ENCODE peak calls at places on chromosome 19, in nine cellular contexts. F, Y, X, T, G, N, U, Q and H are unnamed samples.

GRCh38 chr19:42207767-42208259 is 9.7 kb downstream of the DEDD2 start:
- DNase-seq in N (no peak), G (no peak), F (no peak), Q (no peak), Y (peak), U (no peak), X (peak), T (no peak), H (peak)

GRCh38 chr19:2290441-2291184 is 8.6 kb upstream of the PEAK3 start:
- DNase-seq in X (no peak), N (no peak), U (no peak), F (no peak), T (no peak), Y (no peak), G (no peak), Q (no peak), H (no peak)

GRCh38 chr19:39430675-39431593 is 4.8 kb downstream of the RPS16 start:
- DNase-seq in G (no peak), U (peak), F (no peak), Y (peak), X (peak), Q (no peak), N (no peak), T (no peak), H (no peak)

GRCh38 chr19:10918359-10918758 is 10.1 kb downstream of the YIPF2 start:
- DNase-seq in Q (no peak), U (no peak), G (no peak), F (no peak), N (no peak), T (no peak), X (no peak), Y (no peak), H (no peak)

GRCh38 chr19:33110201-33110910 is 21.6 kb upstream of the WDR88 start:
- DNase-seq in U (no peak), X (peak), Y (peak), N (no peak), G (no peak), F (no peak), T (no peak), Q (no peak), H (peak)

GRCh38 chr19:14536926-14537692 is 7.7 kb downstream of the TECR start:
- DNase-seq in N (peak), T (peak), Y (no peak), X (no peak), Q (peak), G (no peak), F (no peak), U (no peak), H (no peak)

GRCh38 chr19:45804959-45805230 is 10.2 kb downstream of the RSPH6A start:
- DNase-seq in N (no peak), Y (no peak), Q (no peak), G (no peak), X (no peak), T (no peak), F (no peak), U (no peak), H (no peak)

GRCh38 chr19:9883231-9883758 is 48.2 kb downstream of the PIN1 start:
- DNase-seq in T (no peak), X (no peak), Q (no peak), N (no peak), Y (no peak), U (no peak), F (no peak), G (no peak), H (no peak)

GRCh38 chr19:17948967-17949930 is 16.4 kb downstream of the CCDC124 start:
- DNase-seq in U (no peak), N (no peak), F (no peak), Q (no peak), T (no peak), X (no peak), G (no peak), Y (no peak), H (no peak)

GRCh38 chr19:17951151-17952040 is 15.5 kb upstream of the KCNN1 start:
- DNase-seq in X (no peak), Y (no peak), N (no peak), G (no peak), F (no peak), U (no peak), T (no peak), Q (no peak), H (no peak)

GRCh38 chr19:17949956-17950309 is 17.0 kb upstream of the KCNN1 start:
- DNase-seq in X (no peak), G (no peak), Q (no peak), F (no peak), T (no peak), U (no peak), N (no peak), Y (no peak), H (no peak)

GRCh38 chr19:17952041-17952976 is 14.6 kb upstream of the KCNN1 start:
- DNase-seq in Q (no peak), U (no peak), Y (no peak), T (no peak), N (no peak), X (no peak), G (no peak), F (no peak), H (no peak)

DNA sequence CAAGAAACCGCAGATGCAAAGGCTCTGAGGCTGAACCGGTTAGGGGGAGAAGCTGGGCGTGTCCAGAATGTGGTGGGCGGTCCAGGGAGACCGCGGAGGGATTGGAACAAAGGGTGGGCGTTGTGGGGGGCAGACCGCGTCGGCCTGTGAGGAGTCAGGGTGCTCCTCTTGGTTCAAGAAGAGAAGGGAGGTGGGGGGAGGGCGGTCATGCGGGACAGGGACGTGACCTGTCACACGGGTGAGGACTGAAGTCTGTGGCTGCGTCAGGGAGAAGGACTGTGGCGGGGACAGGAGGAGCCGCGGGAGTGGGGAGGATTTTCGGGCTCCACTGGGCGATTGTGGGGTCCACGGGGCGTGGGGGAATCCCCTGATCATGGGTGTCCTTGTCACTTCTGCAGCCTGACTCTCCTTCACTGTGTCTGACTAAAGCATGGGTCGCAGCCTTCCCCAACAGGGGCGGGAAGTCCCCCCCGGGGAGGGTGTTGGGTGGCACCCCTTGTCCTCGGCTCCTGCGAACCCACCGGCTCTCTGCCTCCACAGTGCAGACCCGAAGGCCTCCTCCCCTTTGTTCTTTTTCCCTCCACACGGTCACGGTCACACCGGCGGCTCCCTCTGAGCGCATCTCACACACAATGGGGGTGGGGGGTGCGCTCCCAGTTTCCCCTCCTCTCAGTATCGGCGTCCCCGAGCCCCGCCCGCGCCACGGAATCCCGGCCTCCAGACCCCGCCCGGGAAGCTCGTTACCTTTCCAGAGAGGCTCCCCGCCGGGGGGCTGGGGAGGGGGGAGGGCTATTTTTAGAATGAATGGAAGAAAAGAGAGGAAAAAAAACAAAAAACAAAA is 16.4 kb upstream of the KCNN1 start:
- DNase-seq in F (no peak), Y (no peak), T (no peak), U (no peak), Q (peak), N (no peak), X (no peak), G (no peak), H (no peak)
- H3K4me3 ChIP-seq in F (no peak), Y (no peak), T (peak), U (no peak), Q (peak), N (no peak), X (no peak), G (no peak), H (no peak)

GRCh38 chr19:53540091-53540490 is 2.1 kb downstream of the ZNF331 start:
- DNase-seq in Y (no peak), U (no peak), T (no peak), Q (no peak), N (no peak), X (no peak), F (no peak), G (no peak), H (no peak)

GRCh38 chr19:53536223-53536543 is 1.8 kb upstream of the ZNF331 start:
- DNase-seq in U (no peak), Y (no peak), N (no peak), T (no peak), G (no peak), Q (no peak), X (no peak), F (no peak), H (no peak)

GRCh38 chr19:53538378-53539109 is 599 bp downstream of the ZNF331 start:
- DNase-seq in Q (no peak), Y (no peak), F (no peak), N (no peak), G (no peak), T (no peak), X (no peak), U (no peak), H (no peak)

GRCh38 chr19:53537126-53537522 is 821 bp upstream of the ZNF331 start:
- DNase-seq in Y (no peak), N (no peak), X (no peak), F (no peak), G (no peak), U (no peak), T (no peak), Q (no peak), H (no peak)

GRCh38 chr19:53537523-53538377 is at the start of gene ZNF331:
- DNase-seq in N (peak), Y (peak), F (peak), U (peak), T (peak), X (no peak), Q (peak), G (peak), H (no peak)
- TF ChIP-seq CTCF in N (peak), Y (peak), F (peak), U (peak), T (no peak), X (peak), Q (peak), G (peak), H (peak)

DNA sequence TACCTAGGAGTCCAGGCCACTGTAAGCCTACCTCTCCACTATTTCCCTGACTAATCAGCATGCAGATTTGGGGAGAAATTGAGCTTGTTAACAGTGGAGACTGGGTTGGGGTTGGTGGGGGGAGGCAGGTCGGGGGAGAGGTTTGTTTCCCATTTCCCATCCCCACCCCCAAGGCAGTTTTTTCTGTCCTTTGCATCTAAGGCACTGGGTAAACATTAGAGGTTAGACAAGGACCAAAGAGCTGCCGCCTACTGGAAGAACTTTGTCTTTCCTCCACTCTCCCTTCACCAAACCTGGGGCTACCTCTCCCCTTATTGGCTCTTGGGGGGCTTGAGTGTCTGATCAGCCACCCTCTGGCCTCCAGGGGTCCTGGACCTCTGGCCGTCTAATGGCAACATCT is 953 bp downstream of the KCNN4 start:
- DNase-seq in Y (no peak), N (no peak), Q (no peak), U (no peak), T (no peak), X (no peak), G (no peak), F (no peak), H (no peak)
- H3K4me3 ChIP-seq in Y (peak), N (no peak), Q (no peak), U (no peak), T (peak), X (no peak), G (peak), F (peak), H (no peak)

GRCh38 chr19:55678121-55678671 is 3.2 kb downstream of the EPN1 start:
- DNase-seq in G (peak), X (no peak), N (peak), Q (peak), Y (no peak), T (no peak), F (no peak), U (peak), H (no peak)
- TF ChIP-seq CTCF in G (no peak), X (no peak), N (no peak), Q (no peak), Y (no peak), T (no peak), F (no peak), U (no peak), H (no peak)

DNA sequence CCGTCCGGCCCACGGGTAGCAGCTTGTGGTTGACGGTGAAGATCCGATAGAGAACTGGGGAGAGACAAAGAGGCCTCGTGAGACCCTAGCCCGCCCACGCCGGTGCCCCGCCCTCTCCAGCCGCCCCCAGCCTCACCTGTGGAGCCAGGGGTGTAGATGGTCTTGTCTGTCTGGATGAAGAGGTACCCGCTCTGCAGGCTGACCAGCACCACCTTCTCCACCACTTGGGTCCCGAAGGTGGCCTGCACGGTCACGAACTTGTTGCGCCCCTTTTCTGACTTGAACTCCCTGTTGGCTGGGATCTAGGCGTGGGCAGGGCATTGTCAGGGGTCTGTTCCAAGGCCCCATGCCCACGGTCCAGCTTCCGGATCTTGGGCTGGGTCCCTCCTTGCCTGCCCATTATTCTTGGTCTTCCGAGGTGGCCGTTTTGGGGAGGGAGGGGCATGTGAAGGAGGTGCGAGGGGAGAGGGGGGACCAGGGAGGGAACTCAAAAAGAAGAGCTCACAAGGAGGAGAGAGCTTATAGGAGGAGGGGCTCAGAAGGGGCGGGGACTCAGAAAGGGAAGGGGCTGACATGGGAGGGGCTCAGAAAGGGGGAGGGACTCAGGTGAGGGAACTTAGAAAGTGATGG is 2.2 kb downstream of the C3 start:
- DNase-seq in Y (no peak), G (no peak), U (no peak), X (no peak), N (no peak), Q (no peak), F (no peak), T (no peak), H (no peak)
- H3K4me3 ChIP-seq in Y (no peak), G (no peak), U (no peak), X (no peak), N (no peak), Q (peak), F (no peak), T (no peak), H (no peak)

GRCh38 chr19:802888-803561 is 5.8 kb downstream of the PTBP1 start:
- DNase-seq in U (no peak), F (no peak), Y (no peak), T (no peak), G (no peak), Q (no peak), N (peak), X (no peak), H (no peak)
- TF ChIP-seq CTCF in U (no peak), F (no peak), Y (no peak), T (no peak), G (no peak), Q (no peak), N (no peak), X (no peak), H (no peak)

DNA sequence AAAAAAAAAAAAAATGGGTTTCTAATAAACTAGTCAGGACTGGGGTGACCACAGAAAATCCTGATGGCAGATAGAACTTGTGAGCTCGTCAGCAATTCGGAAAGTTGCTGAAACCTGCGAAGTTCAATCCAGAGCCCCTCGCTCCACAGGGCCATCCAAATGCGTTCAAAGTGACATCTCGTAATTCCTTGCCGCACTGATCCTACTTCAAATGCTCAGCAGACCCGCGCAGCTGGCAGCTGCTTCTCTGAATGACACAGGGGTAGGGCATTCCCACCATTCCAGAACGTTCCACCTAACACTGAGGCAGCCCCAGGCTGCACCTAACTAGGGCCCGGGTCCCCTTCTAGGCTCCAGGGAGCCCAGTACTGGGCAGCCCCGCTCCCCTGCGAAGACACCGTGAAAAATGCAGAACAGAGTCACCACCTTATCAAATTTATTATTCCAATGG is 4.8 kb upstream of the DAPK3 start:
- DNase-seq in X (no peak), T (no peak), F (no peak), Q (no peak), Y (no peak), N (no peak), G (no peak), U (no peak), H (no peak)
- H3K4me3 ChIP-seq in X (no peak), T (no peak), F (no peak), Q (no peak), Y (no peak), N (no peak), G (no peak), U (no peak), H (no peak)

GRCh38 chr19:43599635-43600295 is 3.4 kb downstream of the ZNF576 start:
- DNase-seq in X (no peak), U (no peak), N (no peak), Y (no peak), G (no peak), F (no peak), T (no peak), Q (no peak), H (no peak)
- TF ChIP-seq CTCF in X (no peak), U (no peak), N (no peak), Y (peak), G (no peak), F (no peak), T (no peak), Q (no peak), H (no peak)